ENCODE peak calls at places on chromosomes 6 and 20, in five cellular contexts. G, N, D, I and U are unnamed samples.

GRCh38 chr6:48630511-48630910 is 519.5 kb upstream of the PTCHD4 start:
- DNase-seq in D (no peak), I (no peak), N (no peak), G (no peak), U (no peak)

GRCh38 chr6:90025418-90026089 is 131.3 kb downstream of the GJA10 start:
- DNase-seq in I (no peak), N (no peak), D (peak), G (no peak), U (peak)

GRCh38 chr6:149864578-149865535 is 698 bp upstream of the LRP11 start:
- DNase-seq in N (no peak), D (peak), I (peak), G (no peak), U (peak)

GRCh38 chr6:51814418-51814817 is 273.0 kb downstream of the PKHD1 start:
- DNase-seq in D (no peak), G (no peak), N (no peak), I (no peak), U (no peak)

GRCh38 chr20:52235129-52235528 is 43.5 kb upstream of the ZFP64 start:
- DNase-seq in I (no peak), N (no peak), G (no peak), D (no peak), U (no peak)

GRCh38 chr20:33211817-33212424 is 5.2 kb upstream of the BPIFA3 start:
- DNase-seq in N (no peak), D (peak), I (no peak), G (peak), U (peak)

GRCh38 chr6:18323935-18324707 is 59.8 kb upstream of the DEK start:
- DNase-seq in N (no peak), G (no peak), I (no peak), D (peak), U (peak)

GRCh38 chr6:44228433-44228832 is 5.0 kb downstream of the SLC29A1 start:
- DNase-seq in D (no peak), I (no peak), G (no peak), N (no peak), U (no peak)

GRCh38 chr20:11902264-11902663 is 15.4 kb upstream of the BTBD3 start:
- DNase-seq in G (no peak), I (no peak), D (peak), N (no peak), U (peak)

GRCh38 chr6:156985309-156985708 is 208.1 kb downstream of the ARID1B start:
- DNase-seq in G (no peak), D (no peak), I (no peak), N (no peak), U (no peak)

GRCh38 chr6:34304164-34304563 is 55.4 kb upstream of the SMIM29 start:
- DNase-seq in D (no peak), N (no peak), I (no peak), G (no peak), U (no peak)

GRCh38 chr6:43097502-43097901 is 21.4 kb downstream of the PTK7 start:
- DNase-seq in I (no peak), D (no peak), N (no peak), G (no peak), U (no peak)

GRCh38 chr20:40564997-40565680 is 123.9 kb downstream of the MAFB start:
- DNase-seq in G (no peak), N (no peak), I (no peak), D (peak), U (no peak)

GRCh38 chr6:161586866-161587265 is 313.0 kb upstream of the AGPAT4 start:
- DNase-seq in G (no peak), D (no peak), N (no peak), I (no peak), U (no peak)

GRCh38 chr20:38291582-38291918 is 12.4 kb upstream of the BPI start:
- DNase-seq in D (no peak), I (no peak), N (no peak), G (no peak), U (no peak)
- TF ChIP-seq CTCF in D (no peak), I (no peak), N (no peak), G (no peak), U (peak)

GRCh38 chr6:106380407-106380806 is 19.9 kb downstream of the CRYBG1 start:
- DNase-seq in D (peak), N (no peak), I (no peak), G (no peak), U (no peak)

GRCh38 chr6:106381223-106381622 is 20.7 kb downstream of the CRYBG1 start:
- DNase-seq in G (no peak), D (no peak), N (no peak), I (no peak), U (no peak)

GRCh38 chr6:106379951-106380350 is 19.4 kb downstream of the CRYBG1 start:
- DNase-seq in N (no peak), G (no peak), D (no peak), I (no peak), U (no peak)

GRCh38 chr6:106383573-106383972 is 23.1 kb downstream of the CRYBG1 start:
- DNase-seq in N (no peak), G (no peak), I (no peak), D (no peak), U (no peak)

GRCh38 chr6:106381871-106382270 is 21.4 kb downstream of the CRYBG1 start:
- DNase-seq in N (no peak), D (no peak), G (no peak), I (no peak), U (no peak)
- TF ChIP-seq CTCF in N (no peak), D (no peak), G (no peak), I (no peak), U (no peak)

DNA sequence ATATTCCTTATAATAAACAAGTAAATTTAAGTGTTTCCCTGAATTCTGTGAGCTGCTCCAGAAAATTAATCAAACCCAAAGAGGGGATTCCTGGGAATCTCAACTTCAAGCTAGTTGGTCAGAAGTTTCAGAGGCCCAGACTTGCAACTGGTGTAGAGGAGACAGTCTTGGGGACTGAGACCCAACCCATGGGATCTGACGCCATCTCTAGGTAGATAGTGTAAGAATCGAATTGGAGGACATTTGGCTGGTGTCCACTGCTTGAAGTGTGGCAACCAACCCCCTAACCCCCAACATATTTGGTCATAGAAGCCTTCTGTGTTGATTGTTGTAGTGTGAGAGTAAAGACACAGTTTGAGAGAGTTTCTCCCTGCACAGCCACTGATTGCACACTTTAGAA is 103.5 kb upstream of the CARMIL1 start:
- DNase-seq in G (no peak), N (no peak), I (no peak), D (no peak), U (no peak)
- TF ChIP-seq CTCF in G (no peak), N (no peak), I (no peak), D (no peak), U (no peak)

DNA sequence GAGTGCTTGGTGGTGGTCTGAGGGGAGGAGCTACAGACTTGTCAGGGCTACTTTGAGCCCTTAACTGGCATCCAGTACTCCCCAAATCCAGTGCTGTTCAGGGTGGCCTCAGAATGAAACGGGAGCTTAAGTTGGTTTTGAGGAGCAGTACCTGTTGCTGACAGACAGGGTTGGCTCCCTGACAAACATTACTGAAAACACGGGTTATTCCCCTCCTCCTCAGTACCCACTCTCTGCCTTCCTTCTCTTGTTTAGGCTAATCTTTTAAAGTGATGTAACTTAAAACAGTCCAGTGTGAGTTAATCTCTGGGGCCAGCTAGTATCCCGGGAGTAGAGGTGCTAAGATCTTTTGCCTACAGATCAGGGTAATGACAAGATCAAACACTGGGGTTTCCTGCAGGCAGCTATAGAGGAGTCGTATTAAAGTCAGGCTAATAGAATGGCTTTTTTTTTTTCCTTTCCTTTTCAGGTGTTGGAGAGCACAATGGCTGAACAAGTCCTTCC is 3.7 kb downstream of the TNFAIP3 start:
- DNase-seq in I (no peak), D (peak), N (no peak), G (no peak), U (no peak)
- TF ChIP-seq CTCF in I (no peak), D (no peak), N (no peak), G (no peak), U (peak)